ENCODE peak calls at places on chromosomes 6 and 20, in six cellular contexts. M, N, R, C, I and Z are unnamed samples.

GRCh38 chr6:131917318-131917717 is 33.9 kb downstream of the CCN2 start:
- DNase-seq in M (no peak), I (no peak), R (no peak), N (no peak), C (no peak), Z (no peak)

GRCh38 chr6:31479933-31480535 is 17.9 kb upstream of the MICB start:
- DNase-seq in N (no peak), C (no peak), I (no peak), R (no peak), M (no peak), Z (no peak)

GRCh38 chr6:193180-193579 is 99.1 kb upstream of the DUSP22 start:
- DNase-seq in C (no peak), I (no peak), R (no peak), N (no peak), M (no peak), Z (no peak)

GRCh38 chr20:56171087-56172012 is 77.2 kb upstream of the MC3R start:
- DNase-seq in I (no peak), R (peak), N (no peak), C (no peak), M (no peak), Z (no peak)

GRCh38 chr20:33474963-33475362 is 14.9 kb upstream of the CBFA2T2 start:
- DNase-seq in C (no peak), R (no peak), N (no peak), I (no peak), M (no peak), Z (no peak)

GRCh38 chr6:44489912-44490604 is 102.6 kb downstream of the CDC5L start:
- DNase-seq in M (no peak), I (peak), R (no peak), N (peak), C (no peak), Z (no peak)

GRCh38 chr6:1298768-1299167 is 13.1 kb upstream of the FOXQ1 start:
- DNase-seq in N (no peak), M (no peak), I (no peak), R (no peak), C (no peak), Z (no peak)

GRCh38 chr6:126076992-126077664 is 90.8 kb downstream of the TRMT11 start:
- DNase-seq in I (no peak), M (no peak), N (no peak), C (no peak), R (no peak), Z (no peak)

GRCh38 chr6:4804095-4804494 is 27.9 kb downstream of the CDYL start:
- DNase-seq in C (no peak), I (peak), M (no peak), R (peak), N (peak), Z (no peak)
- H2AK5ac ChIP-seq in C (no peak), I (no peak), M (no peak), R (no peak), N (no peak), Z (no peak)

DNA sequence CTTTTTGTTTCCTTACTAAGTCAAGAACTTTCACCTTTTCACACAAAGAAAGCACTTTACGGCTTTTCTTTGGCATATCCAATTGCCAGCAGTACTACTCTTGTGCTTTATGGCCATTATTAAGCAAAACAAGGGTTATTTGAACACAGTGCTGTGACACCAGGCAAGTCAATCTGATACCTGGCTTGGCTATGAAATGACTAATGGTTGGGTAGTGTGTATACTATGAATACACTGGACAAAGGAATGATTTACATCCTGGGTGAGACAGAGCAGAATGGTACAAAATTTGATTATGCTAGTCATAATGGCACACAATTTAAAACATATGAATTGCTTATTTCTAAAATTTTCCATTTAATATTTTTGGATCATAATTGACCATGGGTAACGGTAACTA is 22.1 kb upstream of the ADGRF1 start:
- DNase-seq in C (no peak), R (no peak), N (no peak), I (no peak), M (no peak), Z (no peak)
- H2AK5ac ChIP-seq in C (no peak), R (no peak), N (no peak), I (no peak), M (no peak), Z (no peak)

DNA sequence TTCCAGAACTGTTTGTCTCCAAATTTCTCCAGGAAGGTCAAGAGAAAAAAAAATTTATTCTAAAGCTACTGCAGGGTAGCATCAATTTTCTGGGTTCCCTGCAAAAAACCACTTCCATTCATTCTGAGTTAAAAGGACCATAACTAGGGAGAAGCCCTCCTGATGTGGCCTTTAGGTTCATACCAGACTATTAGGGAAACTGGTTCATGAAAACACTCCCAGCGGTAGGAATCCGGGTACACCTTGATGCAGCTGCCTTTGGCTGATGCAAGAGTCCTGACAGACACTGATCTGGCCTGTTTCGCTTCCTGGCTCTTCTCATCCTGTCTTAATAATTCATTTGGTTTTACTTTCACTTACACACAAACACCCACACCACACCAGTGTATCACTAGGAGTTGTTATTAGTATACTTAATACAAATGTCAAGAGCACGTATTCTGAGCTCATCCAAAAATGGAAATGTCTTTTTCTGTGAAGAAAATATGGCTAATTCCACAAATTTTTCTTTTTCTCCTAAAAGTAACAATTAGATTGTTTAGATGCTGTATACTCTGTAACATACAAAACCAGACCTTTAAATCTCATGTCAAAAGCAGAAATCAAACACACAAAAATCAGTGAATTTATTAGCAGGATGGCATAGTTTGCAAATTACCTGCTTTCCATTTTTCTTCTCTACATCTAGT is 38.4 kb upstream of the ARHGAP18 start:
- DNase-seq in M (peak), C (no peak), N (peak), I (peak), R (peak), Z (no peak)
- H2AK5ac ChIP-seq in M (no peak), C (no peak), N (peak), I (peak), R (no peak), Z (no peak)

GRCh38 chr6:52123234-52123633 is 35.8 kb upstream of the PKHD1 start:
- DNase-seq in C (no peak), I (no peak), R (no peak), M (no peak), N (no peak), Z (no peak)
- H2AK5ac ChIP-seq in C (no peak), I (peak), R (no peak), M (no peak), N (no peak), Z (no peak)

DNA sequence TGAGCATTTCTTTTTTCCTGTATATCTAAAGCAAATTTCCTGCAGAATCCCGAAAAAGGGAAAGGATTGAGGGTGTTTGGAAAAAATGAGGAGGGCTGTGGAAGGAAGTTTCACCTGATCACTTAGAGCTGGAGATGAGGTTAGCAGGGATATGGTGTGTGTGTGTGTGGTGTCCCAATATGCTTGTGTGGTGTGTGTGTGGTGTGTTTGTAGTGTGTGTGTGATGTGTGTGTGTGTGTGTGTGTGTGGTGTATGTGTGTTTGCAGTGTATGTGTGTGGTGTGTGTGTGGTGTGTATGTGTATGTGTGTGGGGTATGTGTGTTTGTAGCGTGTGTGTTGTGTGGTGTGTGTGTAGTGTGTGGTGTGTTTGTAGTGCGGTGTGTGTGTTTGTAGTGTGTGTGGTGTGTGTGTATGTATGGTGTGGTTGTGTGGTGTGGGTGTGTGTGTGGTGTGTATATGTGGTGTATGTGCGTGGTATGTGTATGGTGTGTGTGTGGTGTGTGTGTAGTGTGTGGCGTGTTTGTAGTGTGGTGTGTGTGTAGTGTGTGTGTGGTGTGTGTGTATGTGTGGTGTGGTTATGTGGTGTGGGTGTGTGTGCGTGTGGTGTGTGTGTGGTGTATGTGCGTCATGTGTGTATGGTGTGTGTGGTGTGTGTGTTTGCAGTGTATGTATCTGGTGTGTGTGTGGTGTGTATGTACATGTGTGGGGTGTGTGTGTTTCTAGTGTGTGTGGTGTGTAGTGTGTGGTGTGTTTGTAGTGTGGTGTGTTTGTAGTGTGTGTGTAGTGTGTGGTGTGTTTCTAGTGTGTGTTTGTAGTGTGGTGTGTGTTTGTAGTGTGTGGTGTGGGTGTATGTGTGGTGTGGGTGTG is 67.6 kb downstream of the GCNT2 start:
- DNase-seq in N (no peak), R (no peak), M (no peak), C (no peak), I (no peak), Z (no peak)
- H2AK5ac ChIP-seq in N (no peak), R (peak), M (peak), C (no peak), I (no peak), Z (peak)

DNA sequence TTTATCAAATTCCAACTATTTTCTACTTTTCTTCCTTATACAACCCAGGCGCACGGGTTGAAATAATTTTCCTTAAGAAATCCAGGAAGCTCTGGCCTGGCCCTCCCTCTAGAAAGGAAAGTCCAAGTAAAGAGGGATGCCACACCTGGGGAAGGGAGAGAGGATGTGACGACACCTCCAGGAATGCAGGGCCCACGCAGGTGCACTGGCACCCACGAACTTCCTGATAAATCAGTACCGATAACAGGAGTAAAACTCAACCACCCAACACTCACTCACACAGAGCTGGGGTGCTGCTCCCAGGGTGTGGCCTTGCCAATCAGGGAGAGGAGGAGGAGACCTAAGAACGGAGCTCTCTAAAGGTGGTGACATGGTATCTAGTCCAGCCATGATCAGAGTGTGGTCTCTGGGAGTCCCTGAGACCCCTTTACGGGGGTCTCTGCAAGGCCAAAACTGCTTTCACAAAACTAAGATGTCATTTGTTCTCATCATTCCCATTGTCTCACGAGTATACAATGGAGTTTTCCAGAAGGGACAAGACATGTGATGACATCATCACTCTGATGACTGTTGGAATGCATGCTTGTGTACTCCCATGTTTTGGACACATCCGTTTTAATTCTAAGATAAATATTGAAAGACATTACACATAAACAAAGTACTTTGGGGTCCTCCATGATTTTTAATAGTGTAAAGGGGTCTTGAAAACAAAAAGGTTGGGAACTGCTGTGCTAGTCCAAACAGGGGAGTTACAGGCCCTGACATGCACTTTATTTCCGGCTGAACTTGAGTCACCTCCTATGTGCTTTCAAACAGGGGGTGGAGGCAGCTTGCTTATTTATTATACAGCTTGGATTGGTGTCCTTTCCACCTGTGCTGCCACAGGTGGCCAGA is 2.2 kb upstream of the PARD6B start:
- DNase-seq in C (no peak), R (no peak), M (peak), N (no peak), I (peak), Z (peak)
- H2AK5ac ChIP-seq in C (no peak), R (no peak), M (no peak), N (peak), I (peak), Z (no peak)

GRCh38 chr6:42220754-42221153 is 3.1 kb upstream of the MRPS10 start:
- DNase-seq in R (no peak), M (no peak), I (no peak), N (no peak), C (no peak), Z (no peak)
- H2AK5ac ChIP-seq in R (no peak), M (no peak), I (peak), N (no peak), C (no peak), Z (no peak)

DNA sequence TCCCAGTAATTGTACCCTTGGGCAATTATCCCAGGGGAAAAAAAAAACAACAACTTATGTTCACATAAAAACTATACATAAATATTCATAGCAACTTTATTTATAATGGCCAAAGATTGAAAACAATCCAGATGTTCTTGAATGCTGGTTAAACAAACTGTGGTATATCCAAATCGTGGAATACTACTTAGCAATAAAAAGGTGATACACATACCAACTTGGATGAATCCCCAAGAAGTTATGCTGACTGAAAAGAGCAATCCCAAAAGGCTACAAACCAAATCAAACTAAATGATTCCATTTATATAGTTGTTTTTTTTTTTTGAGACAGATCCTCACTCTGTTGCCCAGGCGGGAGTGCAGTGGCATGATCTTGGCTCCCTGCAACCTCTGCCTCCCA is 129.7 kb downstream of the QRSL1 start:
- DNase-seq in R (no peak), M (no peak), N (no peak), I (no peak), C (no peak), Z (no peak)
- H2AK5ac ChIP-seq in R (no peak), M (no peak), N (no peak), I (no peak), C (no peak), Z (no peak)